ENCODE peak calls at places on chromosomes 7 and 10, in ten cellular contexts. Q is MM.1S, X is Peyer's patch, A is right lobe of liver, F is heart right ventricle, J is upper lobe of right lung, E is A549, B is endodermal cell, U is colonic mucosa, Y is H9. R is an unnamed sample.
A peak's percentile ranks its signal among the peaks of the same experiment; 100 is the strongest.

GRCh38 chr7:146216371-146217041 is 99.9 kb downstream of the CNTNAP2 start:
- DNase-seq in Q (no peak), X (no peak), A (no peak), F (no peak), J (no peak), E (no peak), B (no peak), U (no peak), Y (no peak), R (no peak)

GRCh38 chr7:131547589-131547988 is 8.8 kb downstream of the PODXL start:
- DNase-seq in Q (no peak), X (no peak), A (no peak), F (no peak), J (no peak), E (no peak), B (peak; percentile 48), U (no peak), Y (no peak), R (no peak)

GRCh38 chr10:129545257-129545656 is 78.2 kb downstream of the MGMT start:
- DNase-seq in Q (no peak), X (no peak), A (no peak), F (no peak), J (no peak), E (peak; percentile 18), B (no peak), U (no peak), Y (no peak), R (no peak)

GRCh38 chr10:79944428-79945395 is 4.2 kb downstream of the SFTPD start:
- DNase-seq in Q (no peak), X (no peak), A (no peak), F (no peak), J (no peak), E (no peak), B (peak; percentile 26), U (peak; percentile 3), Y (no peak), R (no peak)

GRCh38 chr7:8365499-8366110 is 67.8 kb upstream of the NXPH1 start:
- DNase-seq in Q (peak; percentile 43), X (no peak), A (no peak), F (no peak), J (no peak), E (peak; percentile 53), B (no peak), U (no peak), Y (no peak), R (peak; percentile 8)

GRCh38 chr10:77177589-77177988 is 460.0 kb downstream of the KCNMA1 start:
- DNase-seq in Q (peak; percentile 43), X (no peak), A (no peak), F (no peak), J (no peak), E (no peak), B (no peak), U (no peak), Y (no peak), R (no peak)

GRCh38 chr7:150388306-150388705 is 9.2 kb downstream of the ZNF775 start:
- DNase-seq in Q (no peak), X (no peak), A (no peak), F (no peak), J (peak; percentile 43), E (no peak), B (no peak), U (no peak), Y (no peak), R (peak; percentile 27)

GRCh38 chr7:98946389-98946788 is 68.1 kb downstream of the TRRAP start:
- DNase-seq in Q (no peak), X (no peak), A (no peak), F (no peak), J (no peak), E (no peak), B (no peak), U (no peak), Y (no peak), R (no peak)

GRCh38 chr7:28137471-28137870 is 43.1 kb downstream of the JAZF1 start:
- DNase-seq in Q (no peak), X (no peak), A (no peak), F (no peak), J (no peak), E (no peak), B (no peak), U (no peak), Y (no peak), R (no peak)

GRCh38 chr10:79014796-79015195 is 54.0 kb upstream of the ZMIZ1 start:
- DNase-seq in Q (no peak), X (no peak), A (no peak), F (no peak), J (no peak), E (no peak), B (no peak), U (no peak), Y (no peak), R (no peak)

GRCh38 chr7:22954251-22954650 is 59.7 kb downstream of the HYCC1 start:
- DNase-seq in Q (no peak), X (no peak), A (no peak), F (no peak), J (no peak), E (no peak), B (no peak), U (no peak), Y (no peak), R (no peak)

GRCh38 chr7:22948770-22949169 is 65.2 kb downstream of the HYCC1 start:
- DNase-seq in Q (no peak), X (no peak), A (no peak), F (no peak), J (no peak), E (no peak), B (no peak), U (no peak), Y (no peak), R (no peak)

GRCh38 chr7:22952306-22953011 is 61.5 kb downstream of the HYCC1 start:
- DNase-seq in Q (no peak), X (no peak), A (no peak), F (no peak), J (no peak), E (no peak), B (peak; percentile 54), U (no peak), Y (no peak), R (no peak)

GRCh38 chr7:22945584-22945983 is 68.3 kb downstream of the HYCC1 start:
- DNase-seq in Q (no peak), X (no peak), A (no peak), F (peak; percentile 14), J (no peak), E (no peak), B (no peak), U (no peak), Y (no peak), R (no peak)

DNA sequence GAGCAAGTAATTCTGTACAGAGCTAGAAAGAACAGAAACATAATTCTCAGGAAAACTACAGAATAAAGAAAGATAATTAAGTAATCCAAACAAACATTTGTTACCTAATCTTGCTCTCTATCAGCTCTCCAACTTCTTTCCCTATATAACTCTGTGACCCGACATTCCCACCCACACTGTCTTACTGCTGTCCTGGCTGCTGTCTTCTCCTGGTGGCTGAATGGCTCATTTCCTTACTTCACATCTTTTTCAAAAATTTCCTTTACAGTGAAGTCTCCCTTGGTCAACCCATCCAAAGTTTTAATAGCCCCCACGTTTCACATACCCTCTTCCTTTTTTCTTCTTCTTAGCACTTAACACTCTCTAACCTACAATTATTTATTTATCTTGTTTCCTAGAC is 64.0 kb downstream of the HYCC1 start:
- DNase-seq in Q (no peak), X (no peak), A (no peak), F (no peak), J (no peak), E (no peak), B (peak; percentile 54), U (no peak), Y (no peak), R (no peak)
- TF ChIP-seq CTCF in Q (no peak), X (no peak), A (no peak), F (no peak), J (no peak), E (no peak), B (peak; percentile 67), U (no peak), Y (peak; percentile 34), R (no peak)

DNA sequence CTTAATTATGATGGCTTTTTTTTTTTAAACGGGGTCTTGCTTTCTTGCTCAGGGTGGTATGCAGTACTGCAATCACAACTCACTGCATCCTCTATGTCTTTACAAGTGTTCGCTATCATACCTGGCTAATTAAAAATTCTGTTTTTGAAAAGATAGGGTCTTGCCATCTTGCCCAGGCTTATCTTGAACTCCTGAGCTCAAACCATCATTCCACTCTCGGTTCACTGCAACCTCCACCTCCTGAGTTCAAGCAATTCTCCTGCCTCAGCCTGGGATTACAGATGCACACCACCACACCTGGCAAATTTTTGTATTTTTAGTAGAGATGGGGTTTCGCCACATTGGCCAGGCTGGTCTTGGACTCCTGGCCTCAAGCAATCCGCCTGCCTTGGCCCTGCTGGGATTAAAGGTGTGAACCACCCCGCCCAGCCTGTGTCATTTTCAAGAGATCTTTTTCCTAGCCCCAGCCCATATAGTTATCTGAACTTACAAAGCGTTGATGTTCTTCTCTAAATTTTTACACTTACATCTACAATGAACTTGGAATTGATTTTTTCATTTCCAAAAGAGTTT is 6.0 kb downstream of the HNRNPF start:
- DNase-seq in Q (no peak), X (no peak), A (no peak), F (no peak), J (no peak), E (no peak), B (no peak), U (peak; percentile 61), Y (no peak), R (no peak)
- H3K4me1 ChIP-seq in Q (peaks cover 54% of the 10 kb centered on the region), X (peaks cover 17% of the 10 kb centered on the region), A (peaks cover 86% of the 10 kb centered on the region), F (peaks cover 84% of the 10 kb centered on the region), J (peaks cover 78% of the 10 kb centered on the region), E (peaks cover 82% of the 10 kb centered on the region), B (peaks cover 13% of the 10 kb centered on the region), U (peaks cover 35% of the 10 kb centered on the region), Y (peaks cover 4% of the 10 kb centered on the region), R (peaks cover 68% of the 10 kb centered on the region)

DNA sequence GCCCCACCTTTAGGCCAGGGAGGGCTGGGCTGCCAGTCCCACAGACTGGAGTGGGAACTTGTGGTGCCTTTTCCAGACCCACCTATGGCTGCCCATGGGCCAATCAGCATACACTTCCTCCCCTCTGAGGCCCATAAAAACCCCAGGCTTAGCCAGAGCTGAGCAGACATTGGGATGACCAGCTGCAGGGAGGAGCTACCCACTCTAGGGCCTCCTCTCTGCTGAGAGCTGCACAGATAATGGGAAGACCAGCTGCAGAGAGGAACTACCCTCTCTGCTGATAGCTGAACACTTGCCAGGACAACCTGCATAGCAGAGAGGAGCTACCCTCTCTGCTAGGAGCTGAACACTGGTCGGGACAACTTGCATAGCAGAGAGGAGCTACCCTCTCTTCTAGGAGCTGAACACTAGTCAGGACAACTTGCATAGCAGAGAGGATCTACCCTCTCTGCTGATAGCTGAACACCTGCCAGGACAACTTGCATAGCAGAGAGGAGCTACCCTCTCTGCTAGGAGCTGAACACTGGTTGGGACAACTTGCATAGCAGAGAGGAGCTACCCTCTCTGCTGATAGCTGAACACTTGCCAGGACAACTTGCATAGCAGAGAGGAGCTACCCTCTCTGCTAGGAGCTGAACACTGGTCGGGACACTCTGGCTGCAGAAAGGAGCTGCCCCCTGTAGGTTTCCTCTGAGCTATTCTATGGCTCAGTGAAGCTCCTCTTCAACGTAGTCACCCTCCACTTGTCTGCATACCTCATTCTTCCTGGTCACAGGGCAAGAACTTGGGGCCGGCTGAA is 88.3 kb upstream of the CACUL1 start:
- DNase-seq in Q (no peak), X (no peak), A (no peak), F (no peak), J (no peak), E (no peak), B (peak; percentile 36), U (no peak), Y (no peak), R (no peak)
- TF ChIP-seq CTCF in Q (no peak), X (no peak), A (no peak), F (no peak), J (no peak), E (no peak), B (no peak), U (no peak), Y (no peak), R (no peak)

GRCh38 chr7:134905375-134905774 is 80.9 kb upstream of the AGBL3 start:
- DNase-seq in Q (no peak), X (no peak), A (no peak), F (peak; percentile 77), J (no peak), E (no peak), B (no peak), U (peak; percentile 27), Y (no peak), R (no peak)
- H3K4me1 ChIP-seq in Q (peaks cover 10% of the 10 kb centered on the region), X (no peaks in the 10 kb centered on the region), A (peaks cover 89% of the 10 kb centered on the region), F (peaks cover 98% of the 10 kb centered on the region), J (no peaks in the 10 kb centered on the region), E (peaks cover 33% of the 10 kb centered on the region), B (peaks cover 7% of the 10 kb centered on the region), U (no peaks in the 10 kb centered on the region), Y (peaks cover 2% of the 10 kb centered on the region), R (no peaks in the 10 kb centered on the region)

R was measured in mucosa of descending colon.